ENCODE peak calls at places on chromosome 7, in seven cellular contexts. V is A549, E is H9, N is tibial artery, R is thyroid gland, K is AG04450, M is PC-9. I is an unnamed sample.
A peak's percentile ranks its signal among the peaks of the same experiment; 100 is the strongest.

GRCh38 chr7:135352285-135352684 is 118.6 kb downstream of the STRA8 start:
- DNase-seq in V (no peak), E (no peak), N (no peak), R (no peak), K (no peak), M (no peak), I (no peak)

GRCh38 chr7:425794-426188 is 93.9 kb downstream of the PDGFA start:
- DNase-seq in V (no peak), E (no peak), N (no peak), R (no peak), K (no peak), M (no peak), I (no peak)

GRCh38 chr7:28130277-28130676 is 50.3 kb downstream of the JAZF1 start:
- DNase-seq in V (no peak), E (no peak), N (no peak), R (no peak), K (peak; percentile 78), M (no peak), I (no peak)

GRCh38 chr7:77348371-77348813 is 67.8 kb downstream of the GSAP start:
- DNase-seq in V (no peak), E (no peak), N (no peak), R (peak; percentile 12), K (peak; percentile 29), M (no peak), I (no peak)

GRCh38 chr7:17392846-17393245 is 94.4 kb downstream of the AHR start:
- DNase-seq in V (no peak), E (no peak), N (no peak), R (no peak), K (peak; percentile 48), M (no peak), I (no peak)

GRCh38 chr7:98870807-98871491 is 1.1 kb upstream of the TMEM130 start:
- DNase-seq in V (no peak), E (peak; percentile 43), N (peak; percentile 6), R (no peak), K (no peak), M (no peak), I (no peak)

GRCh38 chr7:16465469-16466086 is at the start of gene SOSTDC1:
- DNase-seq in V (no peak), E (no peak), N (no peak), R (no peak), K (no peak), M (no peak), I (no peak)

GRCh38 chr7:131502810-131503545 is 53.5 kb downstream of the PODXL start:
- DNase-seq in V (no peak), E (no peak), N (no peak), R (peak; percentile 51), K (no peak), M (no peak), I (no peak)

GRCh38 chr7:7579638-7580037 is 13.0 kb downstream of the MIOS start:
- DNase-seq in V (no peak), E (no peak), N (no peak), R (no peak), K (no peak), M (no peak), I (no peak)

GRCh38 chr7:47943676-47944474 is 4.4 kb downstream of the PKD1L1 start:
- DNase-seq in V (no peak), E (no peak), N (no peak), R (no peak), K (no peak), M (no peak), I (no peak)

GRCh38 chr7:24597014-24597413 is 23.8 kb downstream of the PALS2 start:
- DNase-seq in V (no peak), E (no peak), N (no peak), R (no peak), K (no peak), M (no peak), I (no peak)

GRCh38 chr7:22934023-22934422 is 79.9 kb downstream of the HYCC1 start:
- DNase-seq in V (no peak), E (no peak), N (no peak), R (no peak), K (no peak), M (no peak), I (no peak)

GRCh38 chr7:22932896-22933295 is 81.0 kb downstream of the HYCC1 start:
- DNase-seq in V (no peak), E (no peak), N (no peak), R (no peak), K (no peak), M (no peak), I (no peak)

GRCh38 chr7:22935269-22935668 is 78.7 kb downstream of the HYCC1 start:
- DNase-seq in V (no peak), E (no peak), N (no peak), R (no peak), K (no peak), M (no peak), I (no peak)

GRCh38 chr7:22936246-22936645 is 77.7 kb downstream of the HYCC1 start:
- DNase-seq in V (no peak), E (no peak), N (no peak), R (no peak), K (no peak), M (no peak), I (no peak)

DNA sequence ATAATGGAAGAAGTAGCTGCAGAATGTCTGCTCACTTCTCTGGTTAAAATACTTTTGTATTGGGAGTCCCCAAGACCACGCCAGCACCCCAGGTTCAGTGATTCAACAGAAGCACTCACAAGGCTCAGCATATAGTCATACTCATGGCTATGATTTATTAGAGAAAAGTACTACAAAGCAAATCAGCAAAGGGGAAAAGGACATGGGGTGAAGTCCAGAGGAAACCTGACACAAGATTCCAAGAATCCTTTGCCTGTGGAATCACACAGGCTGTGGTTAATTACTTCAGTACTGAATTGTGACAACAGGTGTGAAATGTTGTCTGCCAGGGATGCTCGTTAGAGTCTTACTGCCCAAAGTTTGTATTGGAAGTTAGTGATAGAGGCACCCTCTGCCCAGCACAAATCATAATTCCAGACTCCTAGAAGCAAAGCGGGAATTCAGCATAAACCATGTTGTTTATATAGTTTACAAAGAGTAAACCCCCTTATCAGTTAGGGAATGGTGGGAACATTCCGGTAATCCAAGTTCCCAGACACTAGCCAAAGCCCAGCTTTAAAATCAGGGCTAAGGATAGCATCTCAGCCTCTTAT is 79.4 kb downstream of the HYCC1 start:
- DNase-seq in V (no peak), E (no peak), N (no peak), R (no peak), K (no peak), M (no peak), I (no peak)
- H3K27ac ChIP-seq in V (no peak overlapping the region), E (no peak overlapping the region), N (peak overlapping the region; percentile 2), R (no peak overlapping the region), K (no peak overlapping the region), M (no peak overlapping the region), I (no peak overlapping the region)

DNA sequence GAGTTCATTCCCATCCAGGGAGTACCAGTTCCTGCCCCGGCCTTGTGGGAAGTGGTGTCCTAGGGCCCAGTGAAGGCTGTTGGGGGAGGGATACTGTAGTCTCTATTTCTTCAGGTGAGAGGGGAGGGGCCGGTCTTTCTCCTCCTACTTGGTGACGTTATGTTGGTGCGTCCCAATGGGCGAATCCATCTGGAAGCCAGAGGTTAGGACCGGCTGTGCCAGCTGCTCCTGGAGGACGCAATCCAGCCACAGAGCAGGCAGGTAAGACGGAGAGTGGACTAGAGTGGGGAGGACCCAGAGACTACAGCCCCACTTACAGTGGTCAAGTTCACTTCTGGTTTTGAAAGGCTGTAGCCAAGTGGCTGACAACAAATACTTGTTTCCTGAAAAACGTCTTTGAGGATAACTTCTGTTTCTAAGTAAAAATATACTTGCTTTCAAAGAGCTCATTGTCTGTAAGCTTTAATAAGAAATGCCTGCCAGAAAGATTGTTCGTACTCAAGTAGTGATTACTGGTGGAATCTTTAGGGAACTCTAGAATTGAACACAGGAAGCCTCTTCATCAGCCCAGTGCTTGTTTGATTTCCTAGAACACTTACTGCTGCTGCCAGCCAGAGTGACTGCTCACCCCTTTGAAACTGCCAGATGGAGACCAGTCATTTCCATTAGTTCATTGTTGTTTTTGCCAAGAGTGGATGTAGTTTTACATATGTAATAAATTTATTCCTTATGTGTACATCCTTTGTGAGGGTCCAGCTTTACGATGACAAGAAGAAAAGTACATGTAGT is 25.4 kb downstream of the RBM33 start:
- DNase-seq in V (no peak), E (peak; percentile 81), N (no peak), R (peak; percentile 46), K (no peak), M (no peak), I (no peak)
- H3K27ac ChIP-seq in V (no peak overlapping the region), E (no peak overlapping the region), N (no peak overlapping the region), R (no peak overlapping the region), K (no peak overlapping the region), M (no peak overlapping the region), I (no peak overlapping the region)

GRCh38 chr7:150384406-150385239 is 5.5 kb downstream of the ZNF775 start:
- DNase-seq in V (no peak), E (no peak), N (no peak), R (no peak), K (no peak), M (peak; percentile 22), I (no peak)
- H3K27ac ChIP-seq in V (no peak overlapping the region), E (no peak overlapping the region), N (no peak overlapping the region), R (no peak overlapping the region), K (no peak overlapping the region), M (no peak overlapping the region), I (peak overlapping the region; percentile 98)

DNA sequence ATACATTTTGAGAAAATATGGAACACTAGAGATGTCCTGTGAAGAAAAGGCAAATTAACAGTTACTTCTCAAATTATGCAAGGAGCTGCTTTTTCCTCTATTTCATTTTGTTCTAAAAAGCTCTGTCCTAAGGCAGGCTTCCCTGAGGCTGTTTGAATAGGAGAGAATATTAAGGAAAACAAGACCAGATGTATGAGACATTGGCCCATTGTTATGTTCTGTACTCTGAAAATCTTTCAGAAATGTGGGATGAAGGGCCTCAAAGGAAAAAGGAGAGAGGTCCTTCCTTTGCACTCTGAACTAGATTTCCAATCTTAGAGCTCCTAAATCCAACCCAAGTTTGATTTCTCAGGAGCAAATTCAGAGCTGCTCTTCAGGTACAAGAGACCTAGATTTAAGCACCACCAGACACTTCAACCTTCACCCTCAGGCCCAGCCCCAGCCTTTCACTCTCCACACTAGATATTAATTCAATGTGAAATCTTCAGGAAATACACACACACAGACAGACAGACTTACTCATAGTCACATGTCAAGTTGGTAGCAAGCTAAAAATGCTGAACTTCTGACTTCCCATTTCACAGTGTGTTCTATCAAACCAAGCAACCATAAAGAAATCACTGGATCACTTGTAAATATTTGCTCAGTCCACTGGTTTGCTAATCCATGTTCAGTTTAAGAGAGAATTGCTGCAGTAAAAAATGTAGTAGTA is 5.3 kb downstream of the TFEC start:
- DNase-seq in V (no peak), E (no peak), N (no peak), R (no peak), K (no peak), M (no peak), I (no peak)
- H3K27ac ChIP-seq in V (no peak overlapping the region), E (no peak overlapping the region), N (no peak overlapping the region), R (no peak overlapping the region), K (no peak overlapping the region), M (no peak overlapping the region), I (peak overlapping the region; percentile 12)

GRCh38 chr7:76166404-76167255 is 35.1 kb upstream of the SRRM3 start:
- DNase-seq in V (peak; percentile 94), E (peak; percentile 98), N (peak; percentile 97), R (peak; percentile 98), K (peak; percentile 84), M (peak; percentile 90), I (peak; percentile 96)
- H3K27ac ChIP-seq in V (peak overlapping the region; percentile 90), E (peak overlapping the region; percentile 60), N (peak overlapping the region; percentile 81), R (peak overlapping the region; percentile 61), K (peak overlapping the region; percentile 21), M (peak overlapping the region; percentile 75), I (peak overlapping the region; percentile 90)

GRCh38 chr7:100544949-100545635 is 6.1 kb downstream of the AGFG2 start:
- DNase-seq in V (no peak), E (no peak), N (no peak), R (peak; percentile 32), K (no peak), M (peak; percentile 90), I (no peak)
- H3K27ac ChIP-seq in V (peak overlapping the region; percentile 94), E (no peak overlapping the region), N (peak overlapping the region; percentile 85), R (peak overlapping the region; percentile 96), K (peak overlapping the region; percentile 81), M (peak overlapping the region; percentile 98), I (peak overlapping the region; percentile 88)

I was measured in dorsolateral prefrontal cortex.